ENCODE peak calls at places on chromosomes 7 and 10, in six cellular contexts. T is sigmoid colon, W is adrenal gland, R is A549, B is body of pancreas, I is ovary. U is an unnamed sample.

GRCh38 chr10:113409147-113409546 is 143.7 kb upstream of the HABP2 start:
- DNase-seq in T (no peak), W (no peak), R (no peak), B (no peak), I (no peak), U (no peak)

GRCh38 chr10:78301481-78301880 is 267.8 kb downstream of the RPS24 start:
- DNase-seq in T (peak; percentile 38), W (no peak), R (no peak), B (no peak), I (no peak), U (no peak)

GRCh38 chr7:12557282-12557681 is 13.2 kb upstream of the SCIN start:
- DNase-seq in T (no peak), W (no peak), R (no peak), B (no peak), I (no peak), U (no peak)

GRCh38 chr7:105808703-105809590 is 67.5 kb downstream of the ATXN7L1 start:
- DNase-seq in T (no peak), W (no peak), R (no peak), B (no peak), I (no peak), U (no peak)

GRCh38 chr10:125000366-125001312 is 58.7 kb downstream of the ZRANB1 start:
- DNase-seq in T (peak; percentile 62), W (peak; percentile 72), R (no peak), B (peak; percentile 28), I (peak; percentile 49), U (peak; percentile 52)

GRCh38 chr7:80412842-80413241 is 99.0 kb downstream of the GNAT3 start:
- DNase-seq in T (no peak), W (no peak), R (no peak), B (no peak), I (no peak), U (no peak)

GRCh38 chr10:60096761-60097513 is 190.6 kb upstream of the CCDC6 start:
- DNase-seq in T (no peak), W (no peak), R (no peak), B (no peak), I (no peak), U (no peak)

GRCh38 chr7:91772100-91772794 is 108.3 kb downstream of the MTERF1 start:
- DNase-seq in T (no peak), W (no peak), R (no peak), B (no peak), I (no peak), U (no peak)

GRCh38 chr10:119370972-119371703 is 163.8 kb downstream of the GRK5 start:
- DNase-seq in T (peak; percentile 75), W (peak; percentile 38), R (no peak), B (no peak), I (peak; percentile 58), U (peak; percentile 88)

GRCh38 chr7:3154881-3155494 is 111.3 kb upstream of the CARD11 start:
- DNase-seq in T (peak; percentile 60), W (peak; percentile 39), R (peak; percentile 45), B (peak; percentile 47), I (no peak), U (no peak)

GRCh38 chr7:46539892-46540483 is 618.9 kb upstream of the IGFBP3 start:
- DNase-seq in T (no peak), W (no peak), R (no peak), B (no peak), I (no peak), U (no peak)

GRCh38 chr7:132292803-132293202 is 283.5 kb downstream of the PLXNA4 start:
- DNase-seq in T (no peak), W (no peak), R (no peak), B (no peak), I (no peak), U (no peak)

GRCh38 chr10:9635691-9636090 is 1382.0 kb upstream of the CELF2 start:
- DNase-seq in T (no peak), W (no peak), R (no peak), B (no peak), I (no peak), U (no peak)

GRCh38 chr7:77933394-77933793 is 134.8 kb downstream of the PHTF2 start:
- DNase-seq in T (no peak), W (no peak), R (peak; percentile 20), B (no peak), I (no peak), U (no peak)

GRCh38 chr10:13272164-13272571 is 27.7 kb downstream of the PHYH start:
- DNase-seq in T (peak; percentile 71), W (peak; percentile 29), R (no peak), B (no peak), I (peak; percentile 82), U (peak; percentile 48)

GRCh38 chr7:29989257-29989995 is at the start of gene SCRN1:
- DNase-seq in T (peak; percentile 75), W (peak; percentile 25), R (peak; percentile 57), B (peak; percentile 45), I (peak; percentile 73), U (peak; percentile 64)

GRCh38 chr10:98246911-98247820 is 20.8 kb downstream of the LOXL4 start:
- DNase-seq in T (no peak), W (no peak), R (no peak), B (no peak), I (no peak), U (no peak)

GRCh38 chr10:51214897-51215227 is 140.6 kb downstream of the PRKG1 start:
- DNase-seq in T (no peak), W (peak; percentile 73), R (no peak), B (no peak), I (no peak), U (no peak)

GRCh38 chr7:16989883-16990413 is 108.2 kb upstream of the AGR3 start:
- DNase-seq in T (peak; percentile 82), W (peak; percentile 77), R (peak; percentile 67), B (peak; percentile 70), I (peak; percentile 26), U (peak; percentile 29)

GRCh38 chr7:112985377-112985987 is 101.1 kb downstream of the GPR85 start:
- DNase-seq in T (peak; percentile 69), W (no peak), R (no peak), B (no peak), I (no peak), U (no peak)

GRCh38 chr10:30579554-30579953 is 50.0 kb downstream of the LYZL2 start:
- DNase-seq in T (no peak), W (no peak), R (no peak), B (no peak), I (no peak), U (no peak)

DNA sequence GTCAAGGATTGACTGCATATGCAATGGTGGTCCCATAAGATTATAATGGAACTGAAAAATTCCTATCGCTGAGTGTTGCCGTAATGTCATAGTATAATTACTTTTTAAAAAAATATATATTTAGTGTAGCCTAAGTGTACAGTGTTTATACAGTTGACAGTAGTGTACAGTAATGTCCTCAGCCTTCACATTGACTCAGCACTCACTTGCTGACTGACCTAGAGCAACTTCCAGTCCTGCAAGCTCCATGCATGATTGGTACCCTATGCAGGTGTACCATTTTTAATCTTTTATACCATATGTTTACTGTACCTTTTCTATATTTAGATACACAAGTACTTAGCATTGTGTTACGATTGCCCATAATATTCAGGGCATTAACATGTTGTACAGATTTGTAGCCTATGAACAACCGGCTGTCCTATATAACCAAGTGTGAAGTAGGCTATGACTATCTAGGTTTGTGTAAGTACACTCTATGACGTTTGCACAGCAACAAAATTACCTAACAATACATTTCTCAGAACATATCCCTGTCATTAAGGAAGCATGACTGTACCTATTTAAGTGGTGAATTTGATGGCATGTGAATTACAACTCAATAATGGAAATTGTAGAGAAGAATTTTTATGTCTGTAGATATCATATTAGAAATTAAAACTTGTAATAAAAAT is 40.9 kb downstream of the CCNY start:
- DNase-seq in T (no peak), W (no peak), R (no peak), B (no peak), I (no peak), U (no peak)
- H3K4me1 ChIP-seq in T (no peaks in the 10 kb centered on the region), W (peaks cover 41% of the 10 kb centered on the region), R (peaks cover 3% of the 10 kb centered on the region), B (peaks cover 16% of the 10 kb centered on the region), I (peaks cover 10% of the 10 kb centered on the region), U (peaks cover 67% of the 10 kb centered on the region)

DNA sequence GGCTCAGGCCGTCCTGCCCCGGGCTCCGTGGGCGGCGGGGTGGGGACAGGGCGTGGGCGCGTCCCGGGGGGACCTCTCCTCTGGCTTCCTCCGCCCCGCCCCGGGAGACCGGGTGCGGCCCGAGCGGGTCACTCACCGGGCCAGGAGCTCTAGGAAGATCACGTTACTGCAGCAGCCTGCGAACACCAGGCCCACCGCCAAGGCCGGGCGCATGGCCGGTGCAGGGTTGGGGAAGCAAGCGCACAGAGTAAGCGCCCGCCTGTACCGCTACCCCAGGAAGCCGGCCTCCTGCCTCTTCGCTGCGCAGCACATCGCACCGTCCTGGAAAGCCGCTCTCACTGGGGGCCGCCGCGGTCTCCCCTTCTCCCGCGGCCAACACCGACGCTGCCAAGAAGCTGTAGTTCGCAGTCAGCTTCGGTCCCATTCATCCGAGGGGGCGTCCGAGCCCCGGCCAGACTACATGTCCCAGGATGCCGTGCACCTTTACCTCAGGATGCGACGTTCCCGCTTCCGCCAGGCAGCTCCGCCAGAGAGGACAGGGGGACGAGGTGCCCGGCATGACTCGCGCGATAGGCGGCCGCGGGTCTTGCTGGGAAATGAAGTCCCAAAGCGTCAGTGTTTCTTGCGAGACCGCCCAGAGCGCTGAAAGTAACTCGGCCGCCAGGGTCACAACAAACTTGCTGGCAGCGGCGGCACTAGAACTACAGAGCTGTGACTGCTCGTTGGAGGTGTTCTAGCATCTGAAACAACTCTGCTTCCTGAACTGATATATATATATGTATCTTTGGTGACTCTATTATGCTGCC is at the start of gene SLC35B4:
- DNase-seq in T (peak; percentile 98), W (peak; percentile 98), R (peak; percentile 100), B (peak; percentile 95), I (peak; percentile 93), U (peak; percentile 98)
- TF ChIP-seq POLR2A in T (no peak), W (peak; percentile 15), R (peak; percentile 53), B (no peak), I (no peak), U (peak; percentile 42)

GRCh38 chr10:132417249-132417878 is 20.4 kb downstream of the PWWP2B start:
- DNase-seq in T (no peak), W (peak; percentile 71), R (no peak), B (peak; percentile 51), I (no peak), U (no peak)
- H3K4me1 ChIP-seq in T (no peaks in the 10 kb centered on the region), W (peaks cover 85% of the 10 kb centered on the region), R (peaks cover 47% of the 10 kb centered on the region), B (peaks cover 92% of the 10 kb centered on the region), I (peaks cover 24% of the 10 kb centered on the region), U (peaks cover 37% of the 10 kb centered on the region)

DNA sequence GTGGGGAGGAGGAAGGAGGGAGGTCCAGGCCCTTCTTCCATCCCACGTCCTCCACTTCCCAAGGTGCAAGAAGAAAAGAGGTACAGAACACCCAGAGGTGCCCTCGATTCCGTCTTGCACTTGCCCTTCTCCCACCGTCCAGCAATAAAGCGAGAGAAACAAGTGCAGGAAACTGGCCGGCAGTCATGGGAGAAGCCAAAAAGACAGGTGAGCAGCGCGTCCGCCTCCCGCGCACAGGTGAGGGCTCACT is 1.3 kb downstream of the C10orf95 start:
- DNase-seq in T (no peak), W (no peak), R (no peak), B (no peak), I (no peak), U (no peak)
- TF ChIP-seq POLR2A in T (no peak), W (no peak), R (no peak), B (no peak), I (no peak), U (no peak)

GRCh38 chr7:139189357-139189756 is 41.7 kb upstream of the UBN2 start:
- DNase-seq in T (no peak), W (no peak), R (no peak), B (no peak), I (no peak), U (no peak)

GRCh38 chr7:139192014-139192706 is 38.9 kb upstream of the UBN2 start:
- DNase-seq in T (no peak), W (no peak), R (no peak), B (no peak), I (no peak), U (no peak)
- H3K4me1 ChIP-seq in T (no peaks in the 10 kb centered on the region), W (no peaks in the 10 kb centered on the region), R (no peaks in the 10 kb centered on the region), B (peaks cover 7% of the 10 kb centered on the region), I (no peaks in the 10 kb centered on the region), U (no peaks in the 10 kb centered on the region)